ENCODE peak calls at places on chromosomes 3 and 15, in five cellular contexts. T is mucosa of descending colon, Q is dorsolateral prefrontal cortex, P is WTC11, M is RWPE1. J is an unnamed sample.

GRCh38 chr3:149969110-149969944 is 1.4 kb downstream of the PFN2 start:
- DNase-seq in T (no peak), P (peak), M (peak), Q (peak), J (peak)

GRCh38 chr15:38705421-38706219 is 141.0 kb upstream of the RASGRP1 start:
- DNase-seq in T (no peak), P (no peak), Q (no peak), M (no peak), J (no peak)

GRCh38 chr3:178352300-178353021 is 183.8 kb upstream of the KCNMB2 start:
- DNase-seq in M (no peak), Q (no peak), P (no peak), T (no peak), J (no peak)

GRCh38 chr3:74532446-74532845 is 82.0 kb downstream of the CNTN3 start:
- DNase-seq in T (no peak), M (peak), Q (no peak), P (no peak), J (no peak)

GRCh38 chr3:41679412-41679811 is 282.5 kb downstream of the ULK4 start:
- DNase-seq in Q (no peak), T (no peak), P (no peak), M (no peak), J (no peak)

GRCh38 chr15:64656508-64656907 is 118.9 kb downstream of the RBPMS2 start:
- DNase-seq in P (no peak), M (no peak), Q (no peak), T (no peak), J (no peak)

GRCh38 chr3:177379045-177379444 is 181.8 kb upstream of the TBL1XR1 start:
- DNase-seq in M (no peak), P (no peak), T (no peak), Q (no peak), J (no peak)

GRCh38 chr3:24361661-24362060 is 133.0 kb downstream of the THRB start:
- DNase-seq in M (no peak), Q (no peak), T (no peak), P (no peak), J (no peak)

GRCh38 chr15:25058080-25058785 is 103.4 kb downstream of the SNRPN start:
- DNase-seq in T (no peak), Q (no peak), M (no peak), P (no peak), J (no peak)

GRCh38 chr15:29740692-29741311 is 81.5 kb downstream of the TJP1 start:
- DNase-seq in M (no peak), P (no peak), T (no peak), Q (no peak), J (no peak)

GRCh38 chr15:57149196-57149595 is 227.1 kb upstream of the CGNL1 start:
- DNase-seq in M (no peak), T (no peak), P (no peak), Q (no peak), J (no peak)

GRCh38 chr15:47603026-47603425 is 114.3 kb upstream of the SEMA6D start:
- DNase-seq in P (no peak), Q (no peak), T (no peak), M (peak), J (no peak)

GRCh38 chr3:16338124-16338523 is 73.1 kb downstream of the OXNAD1 start:
- DNase-seq in Q (no peak), T (peak), M (no peak), P (no peak), J (no peak)

GRCh38 chr15:89469331-89470107 is 26.9 kb downstream of the RHCG start:
- DNase-seq in Q (no peak), T (no peak), P (no peak), M (no peak), J (no peak)

GRCh38 chr3:49238274-49239127 is 38.5 kb downstream of the C3orf62 start:
- DNase-seq in T (no peak), M (peak), Q (no peak), P (no peak), J (no peak)

GRCh38 chr3:9399746-9400145 is 2.3 kb downstream of the SETD5 start:
- DNase-seq in P (peak), Q (peak), T (peak), M (peak), J (peak)

GRCh38 chr3:65532749-65533148 is 506.0 kb downstream of the MAGI1 start:
- DNase-seq in M (no peak), Q (no peak), P (no peak), T (no peak), J (no peak)

GRCh38 chr3:187150599-187150998 is 11.3 kb upstream of the RPL39L start:
- DNase-seq in P (peak), Q (no peak), M (no peak), T (no peak), J (no peak)

GRCh38 chr3:79815478-79815877 is 47.7 kb upstream of the ROBO1 start:
- DNase-seq in M (no peak), Q (no peak), P (no peak), T (no peak), J (no peak)

GRCh38 chr15:75836953-75837321 is 6.3 kb upstream of the UBE2Q2 start:
- DNase-seq in T (no peak), M (peak), P (no peak), Q (no peak), J (no peak)

GRCh38 chr15:58731756-58732535 is 17.6 kb downstream of the ADAM10 start:
- DNase-seq in Q (no peak), M (peak), P (no peak), T (no peak), J (no peak)

GRCh38 chr15:33032053-33032452 is 162.5 kb downstream of the FMN1 start:
- DNase-seq in T (no peak), P (no peak), Q (no peak), M (no peak), J (no peak)

GRCh38 chr3:177385831-177386301 is 188.6 kb upstream of the TBL1XR1 start:
- DNase-seq in Q (no peak), T (no peak), P (no peak), M (peak), J (no peak)

GRCh38 chr3:146159037-146159436 is 1.9 kb downstream of the PLOD2 start:
- DNase-seq in M (no peak), P (no peak), T (no peak), Q (no peak), J (no peak)

DNA sequence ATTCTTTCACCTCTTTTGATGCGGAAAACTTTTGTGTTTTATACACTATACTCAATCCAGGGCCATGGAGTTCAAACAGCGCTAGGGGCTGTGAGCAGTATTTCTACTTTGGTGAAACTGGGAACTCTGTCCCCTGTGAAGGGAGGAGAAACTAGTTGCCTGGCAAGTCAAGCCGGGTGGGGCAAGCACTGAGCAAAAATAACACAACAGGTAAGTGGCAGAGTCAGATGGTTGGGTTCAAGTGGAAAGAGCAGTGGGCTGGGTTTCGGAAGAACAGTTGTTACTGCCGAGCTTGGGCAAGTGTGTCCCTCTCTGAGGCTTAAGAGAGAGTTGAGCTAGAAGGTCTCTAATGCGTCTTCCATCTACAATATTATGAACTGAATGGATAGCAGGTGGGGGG is 59.7 kb upstream of the ROPN1 start:
- DNase-seq in P (no peak), M (no peak), Q (no peak), T (no peak), J (no peak)
- TF ChIP-seq CTCF in P (no peak), M (no peak), Q (no peak), T (no peak), J (no peak)

DNA sequence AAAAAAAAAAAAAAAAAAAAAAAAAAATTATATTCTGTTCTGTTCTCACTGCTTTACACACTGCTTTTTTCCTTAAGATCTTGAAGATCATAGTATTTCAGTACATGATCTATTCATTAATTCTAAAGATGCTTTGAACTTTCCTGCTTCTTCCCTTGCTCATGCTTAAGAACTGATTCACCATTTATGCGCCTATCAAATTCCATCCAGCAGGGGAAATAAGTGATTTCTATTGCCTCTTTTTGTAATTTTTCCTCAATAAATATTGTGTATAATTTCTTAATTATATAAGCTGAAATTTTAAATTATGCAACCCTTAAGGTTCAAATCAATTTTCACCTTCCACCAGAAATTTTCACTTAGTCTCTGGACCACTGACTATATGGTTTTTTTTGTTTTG is 10.6 kb downstream of the DENND6A start:
- DNase-seq in P (no peak), T (no peak), Q (no peak), M (no peak), J (no peak)
- TF ChIP-seq CTCF in P (no peak), T (no peak), Q (no peak), M (no peak), J (peak)

DNA sequence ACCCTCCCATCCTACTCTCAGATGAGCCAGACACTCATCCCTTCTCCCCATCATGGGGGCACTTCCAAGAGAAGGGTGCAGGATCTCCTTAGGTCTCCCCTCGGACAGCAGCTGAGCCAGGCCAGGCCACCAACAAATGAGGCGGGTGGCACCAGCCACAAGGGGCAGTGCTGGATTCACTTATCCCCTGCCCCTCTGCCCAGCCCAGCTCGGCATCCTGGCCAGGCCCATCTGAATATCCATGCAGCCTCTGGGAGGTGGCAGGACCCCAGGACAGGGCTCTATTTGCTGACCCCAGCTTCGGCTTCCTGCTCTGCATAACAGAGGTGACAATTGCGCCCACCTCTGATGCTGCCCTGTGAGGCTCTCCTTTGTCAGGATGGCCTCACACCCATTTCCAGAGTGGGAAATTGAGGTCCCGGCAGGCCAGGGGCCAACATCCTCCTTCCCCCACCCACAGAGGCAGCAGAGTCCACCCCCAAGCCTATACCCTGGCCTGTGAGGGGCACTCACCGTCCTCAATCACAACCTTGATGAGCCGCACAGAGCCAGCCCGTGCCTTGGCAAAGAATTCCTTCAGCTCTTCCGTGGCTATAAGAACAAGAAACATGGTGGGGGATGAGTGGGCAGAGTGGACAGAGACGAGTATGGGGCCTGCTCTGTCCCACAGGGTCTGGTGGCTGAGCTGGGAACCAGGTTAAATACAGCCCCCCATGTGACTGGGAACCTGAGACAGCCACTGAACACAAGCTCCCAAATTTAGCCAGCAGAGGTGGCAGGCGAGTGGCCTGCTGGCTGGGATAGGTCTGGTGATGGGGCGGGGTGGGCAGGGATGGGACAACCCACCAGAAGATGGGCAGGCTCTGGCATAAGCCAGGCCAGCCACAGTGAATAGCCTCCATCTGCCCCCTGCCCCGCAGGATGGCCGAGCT is 4.2 kb downstream of the TWF2 start:
- DNase-seq in Q (no peak), T (peak), P (no peak), M (no peak), J (no peak)
- TF ChIP-seq CTCF in Q (no peak), T (no peak), P (no peak), M (no peak), J (no peak)

DNA sequence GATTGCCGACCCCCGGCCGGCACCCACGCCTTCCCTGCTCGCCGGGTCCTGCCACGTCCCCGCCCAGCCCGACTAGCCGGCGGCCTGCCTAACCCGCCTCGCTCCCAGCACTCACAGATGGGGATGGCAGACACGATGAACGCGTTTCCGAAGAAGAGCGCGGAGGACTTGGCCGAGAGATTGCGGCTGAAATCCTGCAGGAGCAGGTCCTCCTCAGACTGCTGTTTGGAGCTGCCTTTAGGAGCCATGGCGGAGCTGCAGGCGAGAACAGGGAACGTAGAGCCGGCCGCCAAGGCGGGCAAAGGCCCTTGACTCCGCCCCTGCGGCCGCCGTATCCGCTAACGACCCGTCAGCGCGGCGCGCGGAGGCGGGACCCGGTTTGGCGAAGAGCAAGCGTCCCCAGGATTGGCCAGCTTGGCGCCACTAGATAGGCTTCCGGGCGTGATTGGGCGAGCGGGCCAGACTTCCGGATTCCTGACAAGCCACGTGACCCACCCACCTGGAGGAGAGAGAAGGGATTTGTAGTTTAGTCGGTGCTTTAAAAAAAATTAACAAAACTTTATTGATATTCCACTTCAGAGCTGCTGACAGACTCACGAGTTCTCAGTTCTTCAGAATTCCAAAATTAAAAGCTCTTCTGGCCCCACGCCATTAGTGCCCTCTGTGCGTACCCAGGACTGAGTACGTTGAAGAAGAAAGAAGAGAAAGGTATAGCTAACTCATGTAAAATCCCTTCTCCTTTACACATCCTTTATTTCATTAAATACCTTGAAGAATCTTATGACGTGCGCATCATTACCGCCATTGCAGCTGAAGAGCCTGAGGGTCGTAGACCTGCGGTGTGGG is at the start of gene SSR3:
- DNase-seq in P (peak), T (peak), Q (peak), M (peak), J (peak)
- TF ChIP-seq CTCF in P (no peak), T (no peak), Q (peak), M (no peak), J (peak)

DNA sequence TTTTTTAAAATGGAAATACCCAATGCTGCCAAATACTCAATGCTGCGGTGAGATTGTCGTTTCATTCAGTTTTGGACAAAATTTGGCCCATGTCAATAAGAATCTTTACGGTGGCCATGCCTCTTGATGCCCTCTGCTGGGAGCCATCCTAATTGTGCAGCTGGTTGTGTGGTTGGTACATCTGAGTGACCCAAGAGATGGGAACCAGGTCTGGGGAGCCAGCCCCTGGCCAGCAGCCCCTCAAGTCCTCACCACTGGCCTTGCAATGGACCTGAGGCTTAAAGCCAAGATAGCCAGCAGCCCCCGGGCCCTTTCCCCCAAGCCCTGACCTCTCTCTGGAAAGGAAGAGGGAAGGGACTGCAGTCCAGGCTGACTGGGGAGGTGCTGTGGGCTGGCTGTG is 36.4 kb upstream of the ESYT3 start:
- DNase-seq in T (no peak), M (peak), Q (peak), P (no peak), J (no peak)
- TF ChIP-seq CTCF in T (no peak), M (no peak), Q (peak), P (no peak), J (no peak)